ENCODE peak calls at places on chromosomes 2 and 18, in four cellular contexts. D, I, V and L are unnamed samples.
A peak's percentile ranks its signal among the peaks of the same experiment; 100 is the strongest.

GRCh38 chr2:37623971-37624897 is 47.2 kb downstream of the CDC42EP3 start:
- DNase-seq in D (no peak), I (no peak), V (no peak), L (no peak)

GRCh38 chr2:174952607-174953006 is 52.6 kb downstream of the CHN1 start:
- DNase-seq in D (no peak), I (no peak), V (no peak), L (no peak)

GRCh38 chr2:150548527-150548926 is 61.1 kb upstream of the RND3 start:
- DNase-seq in D (no peak), I (no peak), V (peak; percentile 33), L (no peak)

GRCh38 chr18:8994603-8995002 is 107.9 kb upstream of the NDUFV2 start:
- DNase-seq in D (no peak), I (no peak), V (no peak), L (no peak)

GRCh38 chr2:179883407-179883806 is 22.0 kb upstream of the ZNF385B start:
- DNase-seq in D (no peak), I (no peak), V (no peak), L (no peak)

GRCh38 chr2:182066439-182067061 is 80.9 kb downstream of the PPP1R1C start:
- DNase-seq in D (no peak), I (peak; percentile 86), V (no peak), L (no peak)

GRCh38 chr2:235693279-235693678 is 199.4 kb downstream of the AGAP1 start:
- DNase-seq in D (no peak), I (no peak), V (no peak), L (no peak)

GRCh38 chr2:195322324-195322723 is 334.7 kb upstream of the SLC39A10 start:
- DNase-seq in D (peak; percentile 70), I (no peak), V (no peak), L (no peak)

GRCh38 chr2:112465373-112465772 is 16.6 kb upstream of the TTL start:
- DNase-seq in D (no peak), I (no peak), V (no peak), L (no peak)

GRCh38 chr2:167353605-167354280 is 465.5 kb downstream of the XIRP2 start:
- DNase-seq in D (no peak), I (no peak), V (no peak), L (no peak)

GRCh38 chr2:175066411-175066810 is 61.2 kb upstream of the CHN1 start:
- DNase-seq in D (no peak), I (no peak), V (no peak), L (no peak)

GRCh38 chr2:43293744-43294695 is 67.6 kb upstream of the ZFP36L2 start:
- DNase-seq in D (no peak), I (peak; percentile 94), V (peak; percentile 97), L (no peak)

DNA sequence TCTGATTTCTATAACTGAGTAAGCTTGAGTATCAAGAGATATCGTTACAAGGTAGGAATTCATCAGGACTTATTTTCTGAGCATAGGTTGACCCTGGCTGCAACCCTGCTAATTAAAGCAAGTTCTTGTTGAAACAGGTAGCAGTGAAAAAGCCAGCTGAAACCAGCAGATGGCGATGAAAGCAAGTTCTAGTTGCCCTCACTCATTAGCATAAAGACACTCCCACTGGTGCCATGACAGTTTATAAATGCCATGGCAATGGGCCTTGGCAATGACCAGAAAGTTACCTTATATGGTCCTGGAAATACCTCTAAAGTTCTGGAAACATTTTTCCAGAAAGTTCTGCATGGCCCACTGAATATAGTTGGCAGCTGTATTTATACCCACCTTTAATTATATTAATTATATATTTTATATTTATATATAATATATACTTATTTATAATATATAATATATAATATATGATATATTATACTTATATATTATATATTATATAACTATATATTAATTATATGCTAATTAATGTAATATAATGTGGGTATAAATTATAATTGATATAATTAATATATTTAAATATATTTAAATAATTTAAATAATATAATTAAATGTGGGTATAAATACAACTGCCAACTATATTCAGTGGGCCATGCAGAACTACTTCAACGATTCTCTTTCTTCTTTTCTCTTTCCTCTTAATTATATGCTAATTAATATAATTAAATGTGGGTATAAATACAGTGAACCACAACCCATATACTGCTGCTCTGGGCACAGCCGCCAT is 188.0 kb downstream of the CDH7 start:
- DNase-seq in D (no peak), I (no peak), V (peak; percentile 0), L (no peak)
- TF ChIP-seq CTCF in D (no peak), I (no peak), V (no peak), L (peak; percentile 69)

GRCh38 chr2:86398500-86398899 is 42.7 kb upstream of the KDM3A start:
- DNase-seq in D (no peak), I (no peak), V (no peak), L (no peak)

GRCh38 chr2:86393521-86394490 is 47.4 kb upstream of the KDM3A start:
- DNase-seq in D (no peak), I (no peak), V (peak; percentile 12), L (no peak)

GRCh38 chr2:86396304-86396785 is 44.8 kb upstream of the KDM3A start:
- DNase-seq in D (no peak), I (no peak), V (peak; percentile 33), L (no peak)

GRCh38 chr2:86397989-86398388 is 43.2 kb upstream of the KDM3A start:
- DNase-seq in D (no peak), I (no peak), V (no peak), L (no peak)

GRCh38 chr2:86398911-86399474 is 42.2 kb upstream of the KDM3A start:
- DNase-seq in D (no peak), I (no peak), V (no peak), L (no peak)
- TF ChIP-seq CTCF in D (no peak), I (no peak), V (no peak), L (no peak)

DNA sequence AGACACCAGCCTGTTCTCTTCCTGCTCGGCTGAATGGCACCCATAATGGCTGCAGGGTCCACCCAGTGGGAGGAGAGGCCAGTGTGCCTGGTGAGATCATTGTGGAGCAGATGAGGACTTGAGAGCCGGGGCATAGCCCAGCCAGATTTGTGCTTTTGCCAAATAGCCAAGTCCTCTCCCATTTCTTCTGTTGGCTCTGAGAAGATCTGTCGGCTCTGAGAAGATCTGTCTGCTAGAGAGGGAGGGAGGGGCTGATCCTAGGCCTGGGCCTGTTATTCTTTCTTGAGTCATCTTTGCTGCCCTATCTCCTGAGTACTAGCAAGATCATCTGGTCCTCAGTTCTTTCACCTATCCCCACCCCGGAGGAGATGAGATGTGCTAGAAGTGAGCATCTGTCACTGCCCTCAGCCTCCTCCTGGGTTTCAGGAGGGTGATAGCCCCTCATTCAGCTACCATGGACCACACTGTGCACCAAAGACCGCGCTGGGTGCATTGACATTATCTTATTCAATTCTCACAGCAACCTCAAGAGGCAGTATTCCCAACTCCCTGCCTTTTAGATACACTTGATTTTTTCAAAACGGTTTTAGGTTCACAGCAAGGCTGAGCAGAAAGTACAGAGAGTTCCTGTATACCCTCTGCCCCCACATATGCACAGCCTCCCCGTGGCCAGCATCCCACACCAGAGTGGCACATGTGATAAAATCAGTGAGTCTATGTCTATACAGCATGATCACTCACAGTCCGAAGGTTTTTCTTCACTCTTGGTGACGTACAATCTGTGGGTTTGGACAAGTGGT is 98.6 kb downstream of the CAPN13 start:
- DNase-seq in D (no peak), I (no peak), V (no peak), L (peak; percentile 62)
- TF ChIP-seq CTCF in D (peak; percentile 56), I (peak; percentile 54), V (peak; percentile 7), L (peak; percentile 66)

DNA sequence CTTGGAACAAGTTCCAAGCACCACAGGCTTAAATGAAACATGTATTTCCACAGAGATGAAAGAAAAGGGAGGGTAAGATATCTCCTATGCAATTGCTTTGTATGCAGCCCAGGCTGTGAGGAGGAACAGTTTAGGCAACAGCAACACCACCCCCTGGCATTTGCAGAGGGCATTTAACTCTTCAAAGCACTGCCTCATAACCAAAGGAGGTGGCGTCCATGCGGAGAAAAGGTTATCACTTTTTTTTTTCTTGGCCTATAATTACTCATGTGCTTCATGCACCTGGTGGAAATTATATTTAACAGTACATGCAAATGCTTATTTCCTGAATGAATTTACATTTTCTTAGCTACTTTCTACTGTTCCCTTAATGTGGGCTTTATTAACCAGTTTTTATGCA is 286.0 kb downstream of the LPIN1 start:
- DNase-seq in D (no peak), I (no peak), V (no peak), L (no peak)
- TF ChIP-seq CTCF in D (no peak), I (no peak), V (no peak), L (no peak)

GRCh38 chr2:196468394-196468793 is 171.1 kb upstream of the CCDC150 start:
- DNase-seq in D (no peak), I (no peak), V (peak; percentile 13), L (no peak)
- TF ChIP-seq CTCF in D (no peak), I (no peak), V (peak; percentile 52), L (peak; percentile 23)